ENCODE peak calls at places on chromosome 4, in nine cellular contexts. H is transverse colon; E is CD4-positive, CD25-positive, alpha-beta regulatory T cell; U is ovary; O is IMR-90; T is fibroblast of lung; Z is lower lobe of right lung; C is tibial nerve; Y is PC-3. X is an unnamed sample.

GRCh38 chr4:171130126-171130801 is 682.9 kb upstream of the GALNTL6 start:
- DNase-seq in T (no peak), Y (no peak), H (no peak), Z (no peak), C (no peak), O (no peak), E (no peak), U (no peak), X (no peak)

GRCh38 chr4:165398570-165398969 is 19.8 kb downstream of the CPE start:
- DNase-seq in O (peak; percentile 16), T (peak; percentile 42), U (no peak), E (no peak), C (no peak), Z (no peak), H (no peak), Y (no peak), X (no peak)

GRCh38 chr4:8393593-8394038 is 46.9 kb downstream of the ACOX3 start:
- DNase-seq in H (peak; percentile 53), E (no peak), Y (peak; percentile 91), T (peak; percentile 96), U (peak; percentile 66), C (peak; percentile 67), O (peak; percentile 97), Z (no peak), X (no peak)

GRCh38 chr4:152500798-152501434 is 35.0 kb downstream of the FBXW7 start:
- DNase-seq in C (peak; percentile 95), T (peak; percentile 96), Y (peak; percentile 90), H (peak; percentile 30), E (peak; percentile 51), O (peak; percentile 93), Z (no peak), U (peak; percentile 25), X (peak; percentile 85)

GRCh38 chr4:1206299-1207156 is 34.1 kb upstream of the SPON2 start:
- DNase-seq in Y (no peak), T (no peak), Z (peak; percentile 35), C (no peak), E (peak; percentile 0), H (peak; percentile 26), O (no peak), U (peak; percentile 28), X (no peak)

GRCh38 chr4:10161840-10162239 is 45.2 kb upstream of the WDR1 start:
- DNase-seq in T (no peak), E (no peak), O (no peak), H (no peak), Y (no peak), C (no peak), Z (no peak), U (no peak), X (no peak)

GRCh38 chr4:64068096-64068495 is 341.2 kb downstream of the TECRL start:
- DNase-seq in Z (no peak), O (no peak), H (no peak), T (no peak), Y (no peak), E (no peak), C (no peak), U (no peak), X (no peak)

GRCh38 chr4:122764808-122765189 is 32.3 kb downstream of the BBS12 start:
- DNase-seq in Z (no peak), C (no peak), Y (peak; percentile 53), H (no peak), O (peak; percentile 92), U (no peak), E (no peak), T (peak; percentile 92), X (no peak)

GRCh38 chr4:88104902-88105610 is 53.4 kb downstream of the ABCG2 start:
- DNase-seq in E (no peak), H (no peak), Z (no peak), Y (peak; percentile 91), O (peak; percentile 88), U (no peak), T (peak; percentile 69), C (no peak), X (no peak)

GRCh38 chr4:55175779-55176231 is 50.4 kb upstream of the KDR start:
- DNase-seq in Z (no peak), T (peak; percentile 29), H (no peak), E (no peak), Y (peak; percentile 94), U (no peak), O (peak; percentile 72), C (no peak), X (no peak)

GRCh38 chr4:169059294-169060201 is 49.5 kb upstream of the CBR4 start:
- DNase-seq in C (peak; percentile 30), Z (no peak), T (peak; percentile 37), E (no peak), H (no peak), Y (no peak), O (no peak), U (no peak), X (no peak)

GRCh38 chr4:53785996-53786395 is 194.7 kb upstream of the LNX1 start:
- DNase-seq in Z (no peak), T (no peak), U (no peak), O (peak; percentile 29), Y (no peak), H (no peak), C (no peak), E (no peak), X (no peak)

GRCh38 chr4:109359040-109359646 is 56.7 kb upstream of the COL25A1 start:
- DNase-seq in Y (no peak), E (no peak), T (no peak), Z (no peak), H (no peak), C (no peak), U (no peak), O (no peak), X (no peak)

GRCh38 chr4:111849726-111850284 is 295.4 kb upstream of the FAM241A start:
- DNase-seq in H (no peak), O (no peak), T (no peak), Y (no peak), C (no peak), U (no peak), Z (no peak), E (no peak), X (no peak)

GRCh38 chr4:158253350-158253980 is 43.2 kb downstream of the TMEM144 start:
- DNase-seq in T (peak; percentile 71), Z (no peak), O (peak; percentile 63), C (peak; percentile 84), E (no peak), U (peak; percentile 51), Y (peak; percentile 72), H (peak; percentile 33), X (no peak)

GRCh38 chr4:64248151-64248550 is 161.1 kb downstream of the TECRL start:
- DNase-seq in Y (no peak), E (no peak), T (no peak), H (no peak), U (no peak), Z (no peak), O (no peak), C (no peak), X (no peak)

DNA sequence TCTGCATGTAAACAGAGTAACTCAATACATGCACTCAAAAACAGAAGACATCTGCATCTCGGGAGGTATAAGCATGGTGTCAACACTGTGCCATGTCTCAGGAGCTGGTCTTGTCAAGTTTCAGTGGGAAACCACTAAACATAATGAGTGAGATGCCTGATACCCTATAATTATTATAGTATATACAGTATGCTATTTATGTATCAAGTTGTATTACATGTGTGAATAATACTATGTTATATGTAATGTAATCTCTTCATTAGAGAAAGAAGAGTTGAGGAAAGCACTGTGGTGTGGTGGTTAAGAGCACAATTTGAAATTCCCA is 2.5 kb downstream of the PPBP start:
- DNase-seq in E (no peak), T (no peak), C (no peak), Y (no peak), O (no peak), H (no peak), U (no peak), Z (no peak), X (no peak)
- H3K4me1 ChIP-seq in E (no peaks in the 10 kb centered on the region), T (no peaks in the 10 kb centered on the region), C (peaks cover 4% of the 10 kb centered on the region), Y (peaks cover 21% of the 10 kb centered on the region), O (no peaks in the 10 kb centered on the region), H (no peaks in the 10 kb centered on the region), U (no peaks in the 10 kb centered on the region), Z (no peaks in the 10 kb centered on the region), X (no peaks in the 10 kb centered on the region)

DNA sequence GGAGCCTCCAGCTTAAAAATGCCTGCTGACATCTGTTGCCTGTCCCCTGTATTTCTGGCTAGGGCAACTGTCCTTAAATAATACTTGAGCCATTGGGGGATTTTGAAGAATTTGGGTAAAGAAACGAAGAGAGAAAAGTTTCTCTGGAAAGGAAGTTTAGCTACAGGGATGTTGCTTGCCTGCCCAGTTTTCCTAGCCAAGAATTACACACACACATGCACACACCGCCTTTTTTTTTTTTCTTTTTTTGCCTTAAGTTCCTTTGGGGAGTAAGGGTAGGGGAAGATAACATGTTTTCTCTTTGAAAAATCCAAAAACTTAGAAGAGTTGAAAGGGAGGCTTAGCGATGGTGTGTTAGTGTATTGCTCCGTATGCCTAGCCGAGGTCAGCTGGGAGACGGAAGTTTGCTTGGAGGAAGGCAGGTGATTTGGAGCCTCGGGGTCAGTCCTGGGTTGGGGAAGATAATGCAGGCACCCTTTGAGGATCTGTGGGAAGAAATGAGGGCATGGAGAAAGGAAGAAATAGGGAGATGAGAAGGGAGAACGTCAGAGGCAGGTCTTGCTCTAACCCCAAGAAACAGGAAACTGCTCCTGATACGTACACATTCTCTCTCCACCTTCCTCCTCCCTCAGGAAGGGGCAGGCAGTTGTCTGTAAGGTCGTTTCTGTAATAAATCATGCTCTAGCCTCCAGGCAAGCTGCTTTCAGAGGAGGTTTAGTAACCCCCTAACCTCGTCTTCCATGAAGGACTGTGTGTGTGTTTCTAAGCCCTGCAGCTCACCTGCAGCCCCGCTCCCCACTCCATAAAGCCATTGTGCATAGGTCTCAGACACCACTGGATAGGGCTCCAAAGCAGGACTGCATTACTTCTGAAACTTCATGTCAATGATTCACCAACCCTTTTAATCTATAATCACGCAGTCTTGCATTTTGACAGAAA is 10.5 kb downstream of the KLF3 start:
- DNase-seq in Y (peak; percentile 45), Z (no peak), U (no peak), H (no peak), O (no peak), E (no peak), C (no peak), T (no peak), X (no peak)
- H3K4me1 ChIP-seq in Y (peaks cover 57% of the 10 kb centered on the region), Z (peaks cover 86% of the 10 kb centered on the region), U (peaks cover 39% of the 10 kb centered on the region), H (peaks cover 94% of the 10 kb centered on the region), O (peaks cover 43% of the 10 kb centered on the region), E (peaks cover 86% of the 10 kb centered on the region), C (peaks cover 98% of the 10 kb centered on the region), T (peaks cover 40% of the 10 kb centered on the region), X (peaks cover 7% of the 10 kb centered on the region)

GRCh38 chr4:138935135-138935795 is 80.3 kb upstream of the NOCT start:
- DNase-seq in T (no peak), Z (no peak), O (no peak), Y (no peak), H (no peak), C (no peak), U (no peak), E (no peak), X (no peak)
- H3K4me1 ChIP-seq in T (no peaks in the 10 kb centered on the region), Z (no peaks in the 10 kb centered on the region), O (no peaks in the 10 kb centered on the region), Y (no peaks in the 10 kb centered on the region), H (no peaks in the 10 kb centered on the region), C (peaks cover 7% of the 10 kb centered on the region), U (no peaks in the 10 kb centered on the region), E (no peaks in the 10 kb centered on the region), X (no peaks in the 10 kb centered on the region)

DNA sequence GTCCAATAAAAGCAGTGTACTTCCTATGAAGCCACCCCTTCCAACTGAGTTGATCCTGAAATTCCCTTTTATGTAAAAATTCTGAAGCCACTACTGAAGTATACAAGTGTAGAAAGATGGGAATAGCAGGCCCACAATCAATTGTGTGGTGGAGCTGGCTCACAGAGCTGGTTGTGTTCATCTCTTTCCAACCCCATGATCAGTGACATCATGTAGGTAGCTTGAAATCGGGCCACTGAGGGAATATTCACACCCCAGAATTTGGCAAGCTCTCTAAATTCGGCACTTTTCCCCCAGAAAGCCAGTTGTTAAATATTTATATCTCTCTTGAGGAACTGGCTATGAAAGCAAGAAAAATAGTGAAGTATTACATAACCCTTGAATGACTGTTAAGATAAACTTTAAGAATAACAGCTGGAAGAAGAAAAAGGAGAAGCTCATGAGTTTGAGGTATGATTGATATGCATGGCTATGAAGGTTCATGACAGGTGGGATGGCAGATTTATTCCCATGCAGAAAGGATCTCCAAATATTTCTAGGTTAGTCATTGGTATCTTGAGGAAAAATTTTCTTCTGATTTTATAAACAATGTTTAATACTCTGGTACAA is 38.9 kb downstream of the GPRIN3 start:
- DNase-seq in C (peak; percentile 25), Z (no peak), Y (no peak), O (no peak), T (no peak), U (no peak), H (no peak), E (no peak), X (no peak)
- H3K4me1 ChIP-seq in C (peaks cover 10% of the 10 kb centered on the region), Z (no peaks in the 10 kb centered on the region), Y (no peaks in the 10 kb centered on the region), O (no peaks in the 10 kb centered on the region), T (no peaks in the 10 kb centered on the region), U (no peaks in the 10 kb centered on the region), H (no peaks in the 10 kb centered on the region), E (peaks cover 34% of the 10 kb centered on the region), X (no peaks in the 10 kb centered on the region)